ENCODE peak calls at places on chromosome 17, in four cellular contexts. G is heart right ventricle, J is lung, V is adrenal gland. Q is an unnamed sample.

GRCh38 chr17:9818760-9819159 is 3.1 kb downstream of the GSG1L2 start:
- DNase-seq in V (no peak), G (no peak), J (no peak), Q (no peak)

GRCh38 chr17:78130439-78131101 is at the start of gene TMC8:
- DNase-seq in G (no peak), V (no peak), J (peak), Q (no peak)

GRCh38 chr17:61833536-61834203 is 29.7 kb downstream of the BRIP1 start:
- DNase-seq in V (no peak), G (no peak), J (no peak), Q (no peak)

GRCh38 chr17:9676742-9677387 is 31.5 kb downstream of the USP43 start:
- DNase-seq in G (no peak), V (no peak), J (no peak), Q (no peak)

GRCh38 chr17:37607637-37608368 is 1.4 kb downstream of the SYNRG start:
- DNase-seq in V (no peak), J (no peak), G (no peak), Q (no peak)

GRCh38 chr17:6489016-6489550 is 44.8 kb downstream of the PIMREG start:
- DNase-seq in G (no peak), J (no peak), V (no peak), Q (no peak)

GRCh38 chr17:57257213-57257873 is 1.0 kb downstream of the MSI2 start:
- DNase-seq in G (no peak), V (peak), J (no peak), Q (peak)

GRCh38 chr17:78241277-78242023 is 10.0 kb downstream of the TMEM235 start:
- DNase-seq in V (peak), J (no peak), G (no peak), Q (no peak)

GRCh38 chr17:62767997-62768396 is 40.1 kb downstream of the MARCHF10 start:
- DNase-seq in G (no peak), J (no peak), V (no peak), Q (no peak)

GRCh38 chr17:12282056-12282455 is 261.4 kb downstream of the MAP2K4 start:
- DNase-seq in G (no peak), J (no peak), V (no peak), Q (no peak)

GRCh38 chr17:70307430-70307829 is 138.1 kb downstream of the KCNJ2 start:
- DNase-seq in V (no peak), J (no peak), G (no peak), Q (no peak)

GRCh38 chr17:18248811-18249210 is 9.7 kb downstream of the FLII start:
- DNase-seq in J (no peak), V (no peak), G (no peak), Q (no peak)

GRCh38 chr17:56319531-56319930 is 166.3 kb downstream of the ANKFN1 start:
- DNase-seq in V (no peak), J (no peak), G (no peak), Q (peak)

GRCh38 chr17:73770849-73771229 is 126.6 kb upstream of the SDK2 start:
- DNase-seq in V (no peak), G (no peak), J (no peak), Q (no peak)

GRCh38 chr17:4877089-4877488 is 22.2 kb upstream of the C17orf107 start:
- DNase-seq in J (no peak), G (no peak), V (no peak), Q (no peak)

GRCh38 chr17:15038656-15039055 is 226.5 kb downstream of the PMP22 start:
- DNase-seq in V (no peak), G (no peak), J (no peak), Q (no peak)

GRCh38 chr17:75637143-75637538 is 3.9 kb downstream of the SMIM5 start:
- DNase-seq in J (no peak), G (peak), V (no peak), Q (no peak)

GRCh38 chr17:46001390-46002310 is 2.6 kb downstream of the STH start:
- DNase-seq in J (no peak), G (no peak), V (no peak), Q (no peak)

GRCh38 chr17:56917559-56918296 is 3.9 kb upstream of the TRIM25 start:
- DNase-seq in J (no peak), G (no peak), V (peak), Q (no peak)

GRCh38 chr17:71496552-71496951 is 624.3 kb upstream of the SOX9 start:
- DNase-seq in J (no peak), V (no peak), G (no peak), Q (no peak)

GRCh38 chr17:35117984-35118383 is 1.7 kb downstream of the RAD51D start:
- DNase-seq in J (no peak), V (no peak), G (no peak), Q (no peak)

GRCh38 chr17:21289175-21289901 is 4.8 kb downstream of the MAP2K3 start:
- DNase-seq in V (no peak), G (no peak), J (no peak), Q (no peak)

GRCh38 chr17:13626703-13627102 is 25.0 kb upstream of the HS3ST3A1 start:
- DNase-seq in G (no peak), J (no peak), V (no peak), Q (no peak)

GRCh38 chr17:21126645-21127507 is at the start of gene DHRS7B:
- DNase-seq in V (peak), G (peak), J (peak), Q (peak)

GRCh38 chr17:35314415-35315216 is 58.8 kb downstream of the SLFN11 start:
- DNase-seq in J (no peak), V (no peak), G (no peak), Q (no peak)

DNA sequence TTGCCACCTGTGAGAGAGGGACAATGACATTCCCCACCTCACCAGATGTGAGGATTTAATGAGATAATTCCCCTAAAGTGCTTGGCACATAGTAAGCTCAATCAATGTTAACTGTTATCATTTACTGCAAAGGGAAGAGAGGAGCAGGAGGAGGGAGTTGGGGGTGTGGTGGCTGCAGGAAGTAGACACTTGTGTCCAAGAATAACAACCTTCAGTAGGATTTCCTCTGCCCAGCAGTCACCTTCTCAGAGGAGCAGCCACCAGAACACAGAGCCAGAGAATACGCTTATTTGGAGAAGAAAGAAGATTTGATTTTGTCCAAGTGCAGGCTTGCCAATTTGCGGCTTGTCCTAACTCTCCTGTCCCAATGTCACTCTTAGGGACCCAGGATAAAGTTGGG is 10.2 kb downstream of the CBX4 start:
- DNase-seq in G (no peak), V (no peak), J (no peak), Q (no peak)
- H3K27ac ChIP-seq in G (peak), V (no peak), J (no peak), Q (peak)

GRCh38 chr17:82269138-82269881 is 4.2 kb downstream of the CSNK1D start:
- DNase-seq in G (no peak), V (no peak), J (no peak), Q (no peak)

GRCh38 chr17:82269882-82270500 is 3.5 kb downstream of the CSNK1D start:
- DNase-seq in J (no peak), V (no peak), G (no peak), Q (no peak)

GRCh38 chr17:82270651-82271050 is 2.8 kb downstream of the CSNK1D start:
- DNase-seq in V (no peak), J (no peak), G (no peak), Q (no peak)

GRCh38 chr17:82272495-82273326 is 789 bp downstream of the CSNK1D start:
- DNase-seq in J (peak), V (peak), G (peak), Q (no peak)

GRCh38 chr17:82271401-82271800 is 2.1 kb downstream of the CSNK1D start:
- DNase-seq in V (no peak), J (no peak), G (no peak), Q (no peak)
- H3K4me3 ChIP-seq in V (no peak), J (no peak), G (no peak), Q (no peak)

DNA sequence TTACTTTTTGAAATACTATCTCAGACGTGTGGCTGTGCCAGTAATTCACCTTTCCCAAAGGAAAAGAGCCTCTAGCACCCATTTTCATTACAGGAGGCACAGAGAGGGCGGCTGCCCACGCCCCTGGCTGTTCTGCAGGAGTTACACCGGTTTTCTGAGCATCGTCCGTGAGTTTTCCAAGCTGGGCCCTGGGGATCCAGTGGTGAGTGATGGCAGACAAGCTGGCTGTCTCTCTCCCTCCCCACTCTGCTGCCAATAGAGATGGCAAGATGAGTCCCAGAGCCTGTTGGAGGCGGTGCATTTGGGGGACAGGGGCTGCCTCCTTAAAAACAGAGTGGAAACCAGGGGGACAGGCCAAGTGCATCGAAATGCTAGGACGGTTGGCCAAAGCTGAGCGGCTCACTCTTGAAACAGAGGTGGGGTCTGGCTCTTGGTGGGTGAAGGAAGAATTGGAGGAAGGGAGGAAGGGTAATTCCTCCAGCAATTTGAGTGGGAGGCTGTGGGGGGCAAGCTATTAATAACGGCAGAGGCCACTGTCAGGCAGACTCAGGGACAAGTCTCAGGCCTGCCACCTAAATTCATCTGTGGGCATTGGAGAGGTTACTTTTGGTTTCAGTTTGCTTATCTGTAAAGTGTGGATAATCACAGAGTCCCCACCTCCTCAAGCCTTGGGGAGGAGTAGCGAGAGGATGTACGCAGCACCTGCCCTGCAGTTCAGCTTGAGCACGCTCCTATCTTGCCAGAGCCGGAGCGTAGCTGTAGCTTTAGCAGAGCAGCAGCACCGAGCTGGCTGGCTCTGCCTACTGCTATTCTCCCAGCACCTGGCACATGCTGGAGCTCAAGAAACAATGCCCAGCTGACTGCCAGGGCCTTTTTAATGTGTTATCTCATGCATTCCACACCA is 7.5 kb upstream of the NOS2 start:
- DNase-seq in V (peak), J (no peak), G (peak), Q (no peak)
- H3K27ac ChIP-seq in V (no peak), J (peak), G (peak), Q (no peak)

GRCh38 chr17:79811036-79811887 is 14.4 kb upstream of the CBX8 start:
- DNase-seq in G (no peak), V (no peak), J (no peak), Q (no peak)
- H3K4me3 ChIP-seq in G (no peak), V (no peak), J (no peak), Q (no peak)

GRCh38 chr17:49602783-49603182 is 27.1 kb downstream of the NXPH3 start:
- DNase-seq in V (no peak), J (no peak), G (no peak), Q (no peak)
- H3K27ac ChIP-seq in V (no peak), J (no peak), G (peak), Q (no peak)

GRCh38 chr17:79482719-79483118 is 128.1 kb downstream of the RBFOX3 start:
- DNase-seq in G (no peak), V (no peak), J (no peak), Q (no peak)
- H3K4me3 ChIP-seq in G (no peak), V (no peak), J (no peak), Q (no peak)

GRCh38 chr17:39705786-39706348 is 6.0 kb downstream of the ERBB2 start:
- DNase-seq in G (peak), J (peak), V (no peak), Q (peak)

GRCh38 chr17:39704821-39705551 is 5.1 kb downstream of the ERBB2 start:
- DNase-seq in V (no peak), G (no peak), J (no peak), Q (peak)

GRCh38 chr17:39703913-39704312 is 4.0 kb downstream of the ERBB2 start:
- DNase-seq in G (no peak), V (no peak), J (no peak), Q (no peak)

GRCh38 chr17:39706921-39707337 is 7.1 kb downstream of the ERBB2 start:
- DNase-seq in J (no peak), G (no peak), V (no peak), Q (no peak)

GRCh38 chr17:39706383-39706782 is 6.5 kb downstream of the ERBB2 start:
- DNase-seq in G (no peak), J (no peak), V (no peak), Q (no peak)
- H3K27ac ChIP-seq in G (peak), J (peak), V (no peak), Q (peak)

GRCh38 chr17:1711804-1712203 is 1.6 kb upstream of the TLCD2 start:
- DNase-seq in V (no peak), J (no peak), G (no peak), Q (no peak)
- H3K4me3 ChIP-seq in V (no peak), J (no peak), G (no peak), Q (no peak)

Q was measured in prostate gland.